ENCODE peak calls at places on chromosomes 1 and 21, in nine cellular contexts. One of them, this sample, is unnamed.

GRCh38 chr1:191831572-191831971 is 326.7 kb upstream of the RGS18 start:
- DNase-seq in GM12864: no peak
- DNase-seq in MM.1S: peak
- DNase-seq in neural crest cell: no peak
- DNase-seq in HCT116: peak
- DNase-seq in stimulated activated CD8-positive, alpha-beta memory T cell treated with anti-CD3 and anti-CD28 coated beads, Interleukin-7, amount 100 ng/mL, for 1 hour: no peak
- DNase-seq in stimulated activated CD4-positive, alpha-beta T cell treated with anti-CD3 and anti-CD28 coated beads, Interleukin-15, amount 100 ng/mL, for 1 hour: no peak
- DNase-seq in kidney tubule cell: peak
- DNase-seq in naive thymus-derived CD8-positive, alpha-beta T cell: no peak
- DNase-seq in this sample: no peak

GRCh38 chr1:223811634-223812101 is 34.1 kb downstream of the TP53BP2 start:
- DNase-seq in GM12864: no peak
- DNase-seq in stimulated activated CD8-positive, alpha-beta memory T cell treated with anti-CD3 and anti-CD28 coated beads, Interleukin-7, amount 100 ng/mL, for 1 hour: no peak
- DNase-seq in neural crest cell: no peak
- DNase-seq in stimulated activated CD4-positive, alpha-beta T cell treated with anti-CD3 and anti-CD28 coated beads, Interleukin-15, amount 100 ng/mL, for 1 hour: no peak
- DNase-seq in naive thymus-derived CD8-positive, alpha-beta T cell: no peak
- DNase-seq in MM.1S: peak
- DNase-seq in kidney tubule cell: peak
- DNase-seq in HCT116: peak
- DNase-seq in this sample: peak

GRCh38 chr1:1091344-1092148 is 17.4 kb upstream of the RNF223 start:
- DNase-seq in MM.1S: no peak
- DNase-seq in neural crest cell: no peak
- DNase-seq in GM12864: no peak
- DNase-seq in kidney tubule cell: no peak
- DNase-seq in HCT116: no peak
- DNase-seq in naive thymus-derived CD8-positive, alpha-beta T cell: no peak
- DNase-seq in stimulated activated CD4-positive, alpha-beta T cell treated with anti-CD3 and anti-CD28 coated beads, Interleukin-15, amount 100 ng/mL, for 1 hour: no peak
- DNase-seq in stimulated activated CD8-positive, alpha-beta memory T cell treated with anti-CD3 and anti-CD28 coated beads, Interleukin-7, amount 100 ng/mL, for 1 hour: no peak
- DNase-seq in this sample: no peak

GRCh38 chr1:220368352-220369265 is 96.4 kb upstream of the RAB3GAP2 start:
- DNase-seq in naive thymus-derived CD8-positive, alpha-beta T cell: no peak
- DNase-seq in HCT116: no peak
- DNase-seq in kidney tubule cell: peak
- DNase-seq in stimulated activated CD8-positive, alpha-beta memory T cell treated with anti-CD3 and anti-CD28 coated beads, Interleukin-7, amount 100 ng/mL, for 1 hour: no peak
- DNase-seq in GM12864: no peak
- DNase-seq in MM.1S: no peak
- DNase-seq in stimulated activated CD4-positive, alpha-beta T cell treated with anti-CD3 and anti-CD28 coated beads, Interleukin-15, amount 100 ng/mL, for 1 hour: no peak
- DNase-seq in neural crest cell: no peak
- DNase-seq in this sample: peak

GRCh38 chr1:53781654-53782053 is 42.7 kb upstream of the GLIS1 start:
- DNase-seq in neural crest cell: no peak
- DNase-seq in GM12864: no peak
- DNase-seq in stimulated activated CD4-positive, alpha-beta T cell treated with anti-CD3 and anti-CD28 coated beads, Interleukin-15, amount 100 ng/mL, for 1 hour: no peak
- DNase-seq in naive thymus-derived CD8-positive, alpha-beta T cell: no peak
- DNase-seq in HCT116: no peak
- DNase-seq in kidney tubule cell: no peak
- DNase-seq in MM.1S: no peak
- DNase-seq in stimulated activated CD8-positive, alpha-beta memory T cell treated with anti-CD3 and anti-CD28 coated beads, Interleukin-7, amount 100 ng/mL, for 1 hour: no peak
- DNase-seq in this sample: peak

GRCh38 chr1:197180252-197180878 is 33.9 kb upstream of the ASPM start:
- DNase-seq in HCT116: no peak
- DNase-seq in MM.1S: peak
- DNase-seq in stimulated activated CD8-positive, alpha-beta memory T cell treated with anti-CD3 and anti-CD28 coated beads, Interleukin-7, amount 100 ng/mL, for 1 hour: no peak
- DNase-seq in stimulated activated CD4-positive, alpha-beta T cell treated with anti-CD3 and anti-CD28 coated beads, Interleukin-15, amount 100 ng/mL, for 1 hour: no peak
- DNase-seq in GM12864: no peak
- DNase-seq in kidney tubule cell: peak
- DNase-seq in naive thymus-derived CD8-positive, alpha-beta T cell: no peak
- DNase-seq in neural crest cell: no peak
- DNase-seq in this sample: peak

GRCh38 chr1:228082975-228083870 is 715 bp downstream of the ARF1 start:
- DNase-seq in GM12864: no peak
- DNase-seq in HCT116: no peak
- DNase-seq in neural crest cell: no peak
- DNase-seq in naive thymus-derived CD8-positive, alpha-beta T cell: no peak
- DNase-seq in stimulated activated CD4-positive, alpha-beta T cell treated with anti-CD3 and anti-CD28 coated beads, Interleukin-15, amount 100 ng/mL, for 1 hour: no peak
- DNase-seq in kidney tubule cell: peak
- DNase-seq in MM.1S: peak
- DNase-seq in stimulated activated CD8-positive, alpha-beta memory T cell treated with anti-CD3 and anti-CD28 coated beads, Interleukin-7, amount 100 ng/mL, for 1 hour: no peak
- DNase-seq in this sample: peak

GRCh38 chr1:25711555-25712298 is 88.3 kb upstream of the SELENON start:
- DNase-seq in stimulated activated CD8-positive, alpha-beta memory T cell treated with anti-CD3 and anti-CD28 coated beads, Interleukin-7, amount 100 ng/mL, for 1 hour: peak
- DNase-seq in MM.1S: no peak
- DNase-seq in HCT116: no peak
- DNase-seq in stimulated activated CD4-positive, alpha-beta T cell treated with anti-CD3 and anti-CD28 coated beads, Interleukin-15, amount 100 ng/mL, for 1 hour: peak
- DNase-seq in kidney tubule cell: no peak
- DNase-seq in neural crest cell: no peak
- DNase-seq in GM12864: no peak
- DNase-seq in naive thymus-derived CD8-positive, alpha-beta T cell: peak
- DNase-seq in this sample: no peak

GRCh38 chr1:179955318-179955638 is 668 bp downstream of the CEP350 start:
- DNase-seq in kidney tubule cell: peak
- DNase-seq in HCT116: no peak
- DNase-seq in neural crest cell: no peak
- DNase-seq in naive thymus-derived CD8-positive, alpha-beta T cell: no peak
- DNase-seq in stimulated activated CD8-positive, alpha-beta memory T cell treated with anti-CD3 and anti-CD28 coated beads, Interleukin-7, amount 100 ng/mL, for 1 hour: no peak
- DNase-seq in MM.1S: no peak
- DNase-seq in stimulated activated CD4-positive, alpha-beta T cell treated with anti-CD3 and anti-CD28 coated beads, Interleukin-15, amount 100 ng/mL, for 1 hour: peak
- DNase-seq in GM12864: no peak
- DNase-seq in this sample: peak

GRCh38 chr1:205493241-205494085 is 11.0 kb upstream of the CDK18 start:
- DNase-seq in GM12864: no peak
- DNase-seq in naive thymus-derived CD8-positive, alpha-beta T cell: no peak
- DNase-seq in kidney tubule cell: peak
- DNase-seq in stimulated activated CD4-positive, alpha-beta T cell treated with anti-CD3 and anti-CD28 coated beads, Interleukin-15, amount 100 ng/mL, for 1 hour: no peak
- DNase-seq in HCT116: no peak
- DNase-seq in stimulated activated CD8-positive, alpha-beta memory T cell treated with anti-CD3 and anti-CD28 coated beads, Interleukin-7, amount 100 ng/mL, for 1 hour: no peak
- DNase-seq in MM.1S: no peak
- DNase-seq in neural crest cell: no peak
- DNase-seq in this sample: peak

GRCh38 chr1:232340448-232340847 is 289.5 kb downstream of the SIPA1L2 start:
- DNase-seq in MM.1S: no peak
- DNase-seq in stimulated activated CD8-positive, alpha-beta memory T cell treated with anti-CD3 and anti-CD28 coated beads, Interleukin-7, amount 100 ng/mL, for 1 hour: no peak
- DNase-seq in GM12864: no peak
- DNase-seq in stimulated activated CD4-positive, alpha-beta T cell treated with anti-CD3 and anti-CD28 coated beads, Interleukin-15, amount 100 ng/mL, for 1 hour: no peak
- DNase-seq in neural crest cell: no peak
- DNase-seq in naive thymus-derived CD8-positive, alpha-beta T cell: no peak
- DNase-seq in kidney tubule cell: peak
- DNase-seq in HCT116: no peak
- DNase-seq in this sample: peak

GRCh38 chr1:19476440-19477190 is 8.7 kb downstream of the CAPZB start:
- DNase-seq in HCT116: no peak
- DNase-seq in neural crest cell: no peak
- DNase-seq in GM12864: no peak
- DNase-seq in stimulated activated CD4-positive, alpha-beta T cell treated with anti-CD3 and anti-CD28 coated beads, Interleukin-15, amount 100 ng/mL, for 1 hour: no peak
- DNase-seq in MM.1S: no peak
- DNase-seq in naive thymus-derived CD8-positive, alpha-beta T cell: no peak
- DNase-seq in kidney tubule cell: peak
- DNase-seq in stimulated activated CD8-positive, alpha-beta memory T cell treated with anti-CD3 and anti-CD28 coated beads, Interleukin-7, amount 100 ng/mL, for 1 hour: no peak
- DNase-seq in this sample: no peak

GRCh38 chr1:52368383-52369172 is 2.6 kb upstream of the CC2D1B start:
- DNase-seq in naive thymus-derived CD8-positive, alpha-beta T cell: peak
- DNase-seq in HCT116: peak
- DNase-seq in kidney tubule cell: peak
- DNase-seq in GM12864: no peak
- DNase-seq in MM.1S: peak
- DNase-seq in stimulated activated CD4-positive, alpha-beta T cell treated with anti-CD3 and anti-CD28 coated beads, Interleukin-15, amount 100 ng/mL, for 1 hour: no peak
- DNase-seq in neural crest cell: no peak
- DNase-seq in stimulated activated CD8-positive, alpha-beta memory T cell treated with anti-CD3 and anti-CD28 coated beads, Interleukin-7, amount 100 ng/mL, for 1 hour: peak
- DNase-seq in this sample: peak

GRCh38 chr21:32215306-32215685 is 63.6 kb downstream of the MIS18A start:
- DNase-seq in stimulated activated CD8-positive, alpha-beta memory T cell treated with anti-CD3 and anti-CD28 coated beads, Interleukin-7, amount 100 ng/mL, for 1 hour: no peak
- DNase-seq in naive thymus-derived CD8-positive, alpha-beta T cell: no peak
- DNase-seq in kidney tubule cell: no peak
- DNase-seq in stimulated activated CD4-positive, alpha-beta T cell treated with anti-CD3 and anti-CD28 coated beads, Interleukin-15, amount 100 ng/mL, for 1 hour: no peak
- DNase-seq in neural crest cell: no peak
- DNase-seq in HCT116: no peak
- DNase-seq in MM.1S: no peak
- DNase-seq in GM12864: no peak
- DNase-seq in this sample: no peak

GRCh38 chr21:15797577-15798363 is 68.0 kb downstream of the USP25 start:
- DNase-seq in naive thymus-derived CD8-positive, alpha-beta T cell: no peak
- DNase-seq in MM.1S: peak
- DNase-seq in stimulated activated CD8-positive, alpha-beta memory T cell treated with anti-CD3 and anti-CD28 coated beads, Interleukin-7, amount 100 ng/mL, for 1 hour: no peak
- DNase-seq in GM12864: no peak
- DNase-seq in HCT116: no peak
- DNase-seq in neural crest cell: no peak
- DNase-seq in stimulated activated CD4-positive, alpha-beta T cell treated with anti-CD3 and anti-CD28 coated beads, Interleukin-15, amount 100 ng/mL, for 1 hour: no peak
- DNase-seq in kidney tubule cell: no peak
- DNase-seq in this sample: no peak

GRCh38 chr1:201114245-201115131 is 2.3 kb upstream of the CACNA1S start:
- DNase-seq in stimulated activated CD8-positive, alpha-beta memory T cell treated with anti-CD3 and anti-CD28 coated beads, Interleukin-7, amount 100 ng/mL, for 1 hour: peak
- DNase-seq in stimulated activated CD4-positive, alpha-beta T cell treated with anti-CD3 and anti-CD28 coated beads, Interleukin-15, amount 100 ng/mL, for 1 hour: peak
- DNase-seq in kidney tubule cell: peak
- DNase-seq in GM12864: peak
- DNase-seq in naive thymus-derived CD8-positive, alpha-beta T cell: peak
- DNase-seq in neural crest cell: peak
- DNase-seq in HCT116: peak
- DNase-seq in MM.1S: peak
- DNase-seq in this sample: peak

GRCh38 chr21:38888956-38889605 is 83.4 kb downstream of the ETS2 start:
- DNase-seq in HCT116: no peak
- DNase-seq in naive thymus-derived CD8-positive, alpha-beta T cell: no peak
- DNase-seq in stimulated activated CD4-positive, alpha-beta T cell treated with anti-CD3 and anti-CD28 coated beads, Interleukin-15, amount 100 ng/mL, for 1 hour: no peak
- DNase-seq in neural crest cell: no peak
- DNase-seq in kidney tubule cell: no peak
- DNase-seq in MM.1S: no peak
- DNase-seq in stimulated activated CD8-positive, alpha-beta memory T cell treated with anti-CD3 and anti-CD28 coated beads, Interleukin-7, amount 100 ng/mL, for 1 hour: no peak
- DNase-seq in GM12864: no peak
- DNase-seq in this sample: no peak

GRCh38 chr21:44578371-44579055 is 1.9 kb downstream of the KRTAP10-5 start:
- DNase-seq in naive thymus-derived CD8-positive, alpha-beta T cell: no peak
- DNase-seq in HCT116: no peak
- DNase-seq in MM.1S: no peak
- DNase-seq in GM12864: no peak
- DNase-seq in kidney tubule cell: no peak
- DNase-seq in stimulated activated CD4-positive, alpha-beta T cell treated with anti-CD3 and anti-CD28 coated beads, Interleukin-15, amount 100 ng/mL, for 1 hour: no peak
- DNase-seq in neural crest cell: no peak
- DNase-seq in stimulated activated CD8-positive, alpha-beta memory T cell treated with anti-CD3 and anti-CD28 coated beads, Interleukin-7, amount 100 ng/mL, for 1 hour: no peak
- DNase-seq in this sample: no peak

GRCh38 chr21:34811368-34811767 is 142.6 kb downstream of the CLIC6 start:
- DNase-seq in neural crest cell: no peak
- DNase-seq in GM12864: no peak
- DNase-seq in kidney tubule cell: no peak
- DNase-seq in stimulated activated CD8-positive, alpha-beta memory T cell treated with anti-CD3 and anti-CD28 coated beads, Interleukin-7, amount 100 ng/mL, for 1 hour: no peak
- DNase-seq in stimulated activated CD4-positive, alpha-beta T cell treated with anti-CD3 and anti-CD28 coated beads, Interleukin-15, amount 100 ng/mL, for 1 hour: no peak
- DNase-seq in naive thymus-derived CD8-positive, alpha-beta T cell: no peak
- DNase-seq in MM.1S: no peak
- DNase-seq in HCT116: no peak
- DNase-seq in this sample: no peak

GRCh38 chr1:229557214-229557850 is 1.2 kb downstream of the ABCB10 start:
- DNase-seq in stimulated activated CD8-positive, alpha-beta memory T cell treated with anti-CD3 and anti-CD28 coated beads, Interleukin-7, amount 100 ng/mL, for 1 hour: no peak
- DNase-seq in neural crest cell: no peak
- DNase-seq in HCT116: no peak
- DNase-seq in GM12864: peak
- DNase-seq in stimulated activated CD4-positive, alpha-beta T cell treated with anti-CD3 and anti-CD28 coated beads, Interleukin-15, amount 100 ng/mL, for 1 hour: no peak
- DNase-seq in MM.1S: peak
- DNase-seq in naive thymus-derived CD8-positive, alpha-beta T cell: no peak
- DNase-seq in kidney tubule cell: peak
- DNase-seq in this sample: peak

GRCh38 chr1:43991476-43992231 is at the start of gene CCDC24:
- DNase-seq in naive thymus-derived CD8-positive, alpha-beta T cell: peak
- DNase-seq in MM.1S: peak
- DNase-seq in HCT116: peak
- DNase-seq in GM12864: no peak
- DNase-seq in stimulated activated CD4-positive, alpha-beta T cell treated with anti-CD3 and anti-CD28 coated beads, Interleukin-15, amount 100 ng/mL, for 1 hour: peak
- DNase-seq in kidney tubule cell: peak
- DNase-seq in stimulated activated CD8-positive, alpha-beta memory T cell treated with anti-CD3 and anti-CD28 coated beads, Interleukin-7, amount 100 ng/mL, for 1 hour: peak
- DNase-seq in neural crest cell: peak
- DNase-seq in this sample: peak

GRCh38 chr1:43524804-43525203 is 5.9 kb upstream of the PTPRF start:
- DNase-seq in kidney tubule cell: no peak
- DNase-seq in neural crest cell: no peak
- DNase-seq in naive thymus-derived CD8-positive, alpha-beta T cell: no peak
- DNase-seq in MM.1S: no peak
- DNase-seq in GM12864: no peak
- DNase-seq in stimulated activated CD4-positive, alpha-beta T cell treated with anti-CD3 and anti-CD28 coated beads, Interleukin-15, amount 100 ng/mL, for 1 hour: no peak
- DNase-seq in stimulated activated CD8-positive, alpha-beta memory T cell treated with anti-CD3 and anti-CD28 coated beads, Interleukin-7, amount 100 ng/mL, for 1 hour: no peak
- DNase-seq in HCT116: no peak
- DNase-seq in this sample: no peak

GRCh38 chr1:63632110-63632509 is 38.9 kb downstream of the PGM1 start:
- DNase-seq in neural crest cell: no peak
- DNase-seq in MM.1S: no peak
- DNase-seq in stimulated activated CD8-positive, alpha-beta memory T cell treated with anti-CD3 and anti-CD28 coated beads, Interleukin-7, amount 100 ng/mL, for 1 hour: no peak
- DNase-seq in naive thymus-derived CD8-positive, alpha-beta T cell: no peak
- DNase-seq in HCT116: no peak
- DNase-seq in kidney tubule cell: no peak
- DNase-seq in GM12864: no peak
- DNase-seq in stimulated activated CD4-positive, alpha-beta T cell treated with anti-CD3 and anti-CD28 coated beads, Interleukin-15, amount 100 ng/mL, for 1 hour: no peak
- DNase-seq in this sample: no peak

GRCh38 chr1:72606216-72606615 is 323.9 kb upstream of the NEGR1 start:
- DNase-seq in kidney tubule cell: no peak
- DNase-seq in naive thymus-derived CD8-positive, alpha-beta T cell: no peak
- DNase-seq in HCT116: no peak
- DNase-seq in stimulated activated CD4-positive, alpha-beta T cell treated with anti-CD3 and anti-CD28 coated beads, Interleukin-15, amount 100 ng/mL, for 1 hour: no peak
- DNase-seq in GM12864: no peak
- DNase-seq in MM.1S: no peak
- DNase-seq in stimulated activated CD8-positive, alpha-beta memory T cell treated with anti-CD3 and anti-CD28 coated beads, Interleukin-7, amount 100 ng/mL, for 1 hour: no peak
- DNase-seq in neural crest cell: no peak
- DNase-seq in this sample: no peak

GRCh38 chr1:55275976-55276375 is 60.8 kb upstream of the USP24 start:
- DNase-seq in naive thymus-derived CD8-positive, alpha-beta T cell: no peak
- DNase-seq in stimulated activated CD4-positive, alpha-beta T cell treated with anti-CD3 and anti-CD28 coated beads, Interleukin-15, amount 100 ng/mL, for 1 hour: no peak
- DNase-seq in MM.1S: no peak
- DNase-seq in kidney tubule cell: peak
- DNase-seq in HCT116: no peak
- DNase-seq in GM12864: no peak
- DNase-seq in stimulated activated CD8-positive, alpha-beta memory T cell treated with anti-CD3 and anti-CD28 coated beads, Interleukin-7, amount 100 ng/mL, for 1 hour: no peak
- DNase-seq in neural crest cell: no peak
- DNase-seq in this sample: peak

GRCh38 chr1:52588535-52588934 is 13.6 kb upstream of the GPX7 start:
- DNase-seq in neural crest cell: no peak
- DNase-seq in HCT116: no peak
- DNase-seq in MM.1S: no peak
- DNase-seq in GM12864: no peak
- DNase-seq in stimulated activated CD4-positive, alpha-beta T cell treated with anti-CD3 and anti-CD28 coated beads, Interleukin-15, amount 100 ng/mL, for 1 hour: no peak
- DNase-seq in stimulated activated CD8-positive, alpha-beta memory T cell treated with anti-CD3 and anti-CD28 coated beads, Interleukin-7, amount 100 ng/mL, for 1 hour: no peak
- DNase-seq in naive thymus-derived CD8-positive, alpha-beta T cell: no peak
- DNase-seq in kidney tubule cell: no peak
- DNase-seq in this sample: no peak

GRCh38 chr1:94069649-94070285 is 51.2 kb downstream of the ABCA4 start:
- DNase-seq in HCT116: no peak
- DNase-seq in MM.1S: no peak
- DNase-seq in naive thymus-derived CD8-positive, alpha-beta T cell: no peak
- DNase-seq in stimulated activated CD8-positive, alpha-beta memory T cell treated with anti-CD3 and anti-CD28 coated beads, Interleukin-7, amount 100 ng/mL, for 1 hour: no peak
- DNase-seq in neural crest cell: no peak
- DNase-seq in stimulated activated CD4-positive, alpha-beta T cell treated with anti-CD3 and anti-CD28 coated beads, Interleukin-15, amount 100 ng/mL, for 1 hour: no peak
- DNase-seq in kidney tubule cell: no peak
- DNase-seq in GM12864: no peak
- DNase-seq in this sample: peak

GRCh38 chr1:51853360-51853759 is 25.2 kb downstream of the NRDC start:
- DNase-seq in naive thymus-derived CD8-positive, alpha-beta T cell: no peak
- DNase-seq in stimulated activated CD8-positive, alpha-beta memory T cell treated with anti-CD3 and anti-CD28 coated beads, Interleukin-7, amount 100 ng/mL, for 1 hour: no peak
- DNase-seq in GM12864: no peak
- DNase-seq in MM.1S: no peak
- DNase-seq in HCT116: no peak
- DNase-seq in kidney tubule cell: no peak
- DNase-seq in stimulated activated CD4-positive, alpha-beta T cell treated with anti-CD3 and anti-CD28 coated beads, Interleukin-15, amount 100 ng/mL, for 1 hour: no peak
- DNase-seq in neural crest cell: no peak
- DNase-seq in this sample: no peak

GRCh38 chr1:61442456-61443013 is 282.4 kb downstream of the TM2D1 start:
- DNase-seq in GM12864: no peak
- DNase-seq in stimulated activated CD4-positive, alpha-beta T cell treated with anti-CD3 and anti-CD28 coated beads, Interleukin-15, amount 100 ng/mL, for 1 hour: no peak
- DNase-seq in kidney tubule cell: no peak
- DNase-seq in MM.1S: no peak
- DNase-seq in naive thymus-derived CD8-positive, alpha-beta T cell: no peak
- DNase-seq in neural crest cell: no peak
- DNase-seq in HCT116: no peak
- DNase-seq in stimulated activated CD8-positive, alpha-beta memory T cell treated with anti-CD3 and anti-CD28 coated beads, Interleukin-7, amount 100 ng/mL, for 1 hour: no peak
- DNase-seq in this sample: no peak